ENCODE peak calls at places on chromosomes 11 and 22, in seven cellular contexts. O, L, Z, U, T, F and C are unnamed samples.

GRCh38 chr11:78290293-78291176 is 101.8 kb downstream of the USP35 start:
- DNase-seq in U (peak), O (no peak), T (peak), F (peak), L (no peak), Z (no peak), C (peak)

GRCh38 chr11:44788536-44789227 is 61.9 kb downstream of the TSPAN18 start:
- DNase-seq in L (no peak), U (no peak), Z (no peak), T (no peak), O (no peak), F (no peak), C (no peak)

GRCh38 chr11:115078461-115079438 is 400.4 kb downstream of the NXPE2 start:
- DNase-seq in T (no peak), F (no peak), U (no peak), O (no peak), L (no peak), Z (no peak), C (no peak)

GRCh38 chr22:46833228-46833627 is 70.8 kb downstream of the TBC1D22A start:
- DNase-seq in O (peak), F (no peak), Z (peak), L (no peak), T (peak), U (no peak), C (no peak)

GRCh38 chr11:83971063-83971462 is 684.9 kb upstream of the CCDC90B start:
- DNase-seq in O (peak), L (peak), U (no peak), T (no peak), F (no peak), Z (no peak), C (no peak)

GRCh38 chr11:31958086-31958735 is 132.7 kb upstream of the RCN1 start:
- DNase-seq in T (peak), L (peak), U (peak), Z (peak), O (peak), F (peak), C (peak)

GRCh38 chr11:116457336-116458007 is 315.3 kb downstream of the BUD13 start:
- DNase-seq in T (no peak), O (no peak), L (no peak), F (no peak), Z (no peak), U (no peak), C (no peak)

GRCh38 chr11:71197096-71197495 is 55.3 kb downstream of the SHANK2 start:
- DNase-seq in U (no peak), T (no peak), Z (no peak), F (no peak), L (no peak), O (no peak), C (no peak)

GRCh38 chr22:43378011-43378704 is 33.7 kb upstream of the MPPED1 start:
- DNase-seq in L (peak), F (no peak), T (no peak), O (no peak), U (no peak), Z (no peak), C (peak)

GRCh38 chr11:86138958-86139357 is 70.1 kb upstream of the PICALM start:
- DNase-seq in F (no peak), O (no peak), L (peak), T (no peak), Z (no peak), U (no peak), C (peak)

GRCh38 chr11:60318726-60319125 is 8.3 kb upstream of the MS4A6E start:
- DNase-seq in T (no peak), U (no peak), L (no peak), F (no peak), O (no peak), Z (no peak), C (no peak)

GRCh38 chr11:44456544-44457270 is 108.8 kb upstream of the CD82 start:
- DNase-seq in L (no peak), Z (peak), O (peak), F (no peak), T (peak), U (no peak), C (no peak)

GRCh38 chr11:76668362-76669155 is 2.0 kb downstream of the LRRC32 start:
- DNase-seq in L (no peak), T (no peak), F (no peak), Z (no peak), U (no peak), O (no peak), C (no peak)

GRCh38 chr22:27405672-27406388 is 395.7 kb downstream of the MN1 start:
- DNase-seq in U (no peak), O (peak), Z (peak), T (peak), F (peak), L (no peak), C (peak)

GRCh38 chr11:58575377-58576020 is at the start of gene LPXN:
- DNase-seq in F (no peak), O (no peak), Z (no peak), L (no peak), U (no peak), T (no peak), C (peak)

GRCh38 chr22:45192701-45193187 is 29.0 kb downstream of the NUP50 start:
- DNase-seq in U (no peak), T (no peak), L (no peak), O (peak), Z (no peak), F (peak), C (no peak)

GRCh38 chr11:6647282-6647679 is 8.3 kb downstream of the DCHS1 start:
- DNase-seq in U (no peak), Z (no peak), F (no peak), O (peak), L (no peak), T (no peak), C (no peak)

GRCh38 chr11:119673389-119674336 is 55.3 kb downstream of the NECTIN1 start:
- DNase-seq in O (no peak), U (no peak), L (peak), F (no peak), T (no peak), Z (no peak), C (peak)

GRCh38 chr11:94544832-94545640 is 1.3 kb downstream of the FUT4 start:
- DNase-seq in Z (no peak), L (no peak), T (no peak), F (peak), U (no peak), O (peak), C (peak)

GRCh38 chr11:9459573-9460321 is 1.1 kb upstream of the ZNF143 start:
- DNase-seq in O (peak), L (no peak), T (peak), F (no peak), U (no peak), Z (peak), C (peak)
- TF ChIP-seq REST in O (no peak), L (no peak), T (no peak), F (no peak), U (no peak), Z (no peak), C (no peak)

GRCh38 chr22:50703726-50704509 is 31.3 kb downstream of the SHANK3 start:
- DNase-seq in Z (no peak), U (no peak), L (no peak), F (no peak), T (no peak), O (no peak), C (no peak)

GRCh38 chr22:50701076-50701419 is 28.4 kb downstream of the SHANK3 start:
- DNase-seq in U (no peak), Z (no peak), F (no peak), O (no peak), L (no peak), T (no peak), C (no peak)

GRCh38 chr22:50701428-50702154 is 29.0 kb downstream of the SHANK3 start:
- DNase-seq in Z (no peak), O (no peak), U (no peak), T (no peak), F (no peak), L (no peak), C (no peak)

GRCh38 chr22:50702821-50703725 is 30.4 kb downstream of the SHANK3 start:
- DNase-seq in O (no peak), Z (no peak), U (no peak), L (no peak), T (no peak), F (peak), C (no peak)

GRCh38 chr22:50702261-50702671 is 29.6 kb downstream of the SHANK3 start:
- DNase-seq in U (no peak), F (no peak), L (no peak), T (no peak), O (no peak), Z (no peak), C (no peak)
- TF ChIP-seq REST in U (no peak), F (no peak), L (no peak), T (no peak), O (no peak), Z (no peak), C (no peak)

DNA sequence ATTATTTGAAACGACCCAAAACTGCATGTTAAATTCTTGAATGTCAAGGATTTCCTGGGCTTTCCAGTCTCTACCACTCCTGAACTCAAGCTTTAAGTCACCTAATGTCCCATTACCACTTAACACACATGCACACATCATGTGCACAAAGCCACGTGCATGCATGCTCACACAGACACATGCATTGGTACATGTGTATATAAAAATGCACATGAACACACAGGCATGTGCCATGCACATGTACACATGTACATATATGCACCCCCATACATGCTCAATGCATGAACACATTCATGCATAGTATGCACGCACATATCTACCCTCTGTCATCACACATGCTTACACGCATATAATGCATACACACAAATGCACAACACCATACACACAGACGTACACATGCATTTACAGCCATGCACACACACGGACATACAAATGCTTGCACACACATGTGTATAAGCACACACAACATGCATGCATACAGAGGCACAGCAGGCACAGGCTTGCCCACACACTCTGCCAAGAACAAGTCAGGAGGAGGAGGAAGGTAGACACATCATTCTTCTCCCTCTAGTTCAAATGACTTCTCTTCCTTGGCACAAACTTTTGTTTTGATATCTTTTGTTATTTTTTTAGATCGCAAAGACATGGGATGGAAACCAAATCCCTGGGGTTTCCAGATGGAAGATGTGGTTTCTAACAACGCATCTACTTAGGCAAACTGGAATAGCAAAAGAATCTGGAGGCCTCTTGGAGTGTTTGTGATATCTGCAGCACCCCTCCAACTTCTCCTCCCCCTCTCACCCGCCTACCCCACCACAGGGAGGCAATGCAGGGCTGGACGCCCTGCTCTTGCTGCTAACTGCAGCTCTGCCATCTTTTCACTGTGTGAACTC is 24.6 kb downstream of the RASD2 start:
- DNase-seq in U (no peak), Z (no peak), F (no peak), O (no peak), L (no peak), T (no peak), C (no peak)
- TF ChIP-seq REST in U (no peak), Z (no peak), F (no peak), O (no peak), L (no peak), T (no peak), C (no peak)

GRCh38 chr11:69613594-69613993 is 27.4 kb upstream of the CCND1 start:
- DNase-seq in U (no peak), L (no peak), Z (no peak), F (no peak), T (no peak), O (no peak), C (no peak)
- TF ChIP-seq REST in U (no peak), L (no peak), Z (no peak), F (no peak), T (no peak), O (no peak), C (no peak)

DNA sequence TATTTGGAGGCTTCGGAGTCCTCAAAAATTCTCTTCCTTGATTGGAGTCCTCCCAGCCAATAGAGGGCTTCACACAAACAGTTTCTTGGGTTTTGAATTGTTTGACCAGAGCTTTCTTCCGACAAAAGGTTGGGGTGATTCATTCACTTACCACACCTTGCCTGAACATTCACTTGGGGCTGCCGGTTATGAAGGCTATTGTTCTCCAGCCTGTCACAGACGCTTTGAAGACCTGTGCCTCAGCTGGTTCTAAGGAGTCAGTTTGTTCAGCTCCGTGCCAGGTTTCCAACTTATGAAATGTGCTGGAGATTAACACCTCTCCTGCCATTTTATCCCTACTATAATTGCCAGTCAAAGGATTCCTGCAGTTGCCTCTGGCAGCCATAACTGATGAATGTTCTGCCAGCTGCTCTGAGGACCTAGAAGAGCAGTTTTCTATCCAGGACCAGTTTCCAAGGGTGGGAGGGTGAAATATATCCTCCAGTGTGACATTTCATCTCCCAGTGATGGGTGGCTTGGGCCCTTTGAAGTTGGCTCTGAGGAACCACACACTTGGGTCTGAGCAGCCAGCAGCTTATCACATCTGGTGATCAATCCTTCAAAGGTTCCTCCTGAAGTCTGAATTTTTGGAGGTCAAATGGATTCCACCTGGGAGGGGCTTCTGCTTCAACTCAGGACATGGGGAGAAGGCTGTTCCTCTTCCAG is 31.4 kb downstream of the LIMK2 start:
- DNase-seq in Z (peak), U (no peak), O (no peak), L (no peak), T (peak), F (no peak), C (no peak)
- TF ChIP-seq REST in Z (no peak), U (no peak), O (no peak), L (no peak), T (no peak), F (no peak), C (no peak)

DNA sequence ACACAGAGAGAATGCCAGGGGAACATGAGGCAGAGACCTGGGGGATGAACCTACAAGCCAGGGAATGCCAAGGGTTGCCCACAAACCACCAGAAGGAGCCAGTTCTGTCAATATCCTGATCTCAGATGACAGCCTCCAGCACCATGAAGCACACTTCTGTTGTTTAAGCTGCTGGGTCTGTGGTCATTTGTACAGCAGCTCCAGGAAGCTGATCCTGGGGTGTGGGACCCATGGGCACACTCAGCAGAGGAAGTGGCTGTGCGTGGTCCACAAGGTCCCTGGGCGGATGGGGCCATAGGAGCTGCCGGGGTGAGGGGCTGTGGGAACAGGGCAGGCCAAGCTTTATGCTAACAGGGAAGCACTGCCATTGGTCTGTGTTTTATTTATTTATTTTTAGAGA is 12.1 kb downstream of the PPM1F start:
- DNase-seq in Z (no peak), L (no peak), O (no peak), T (no peak), U (no peak), F (no peak), C (peak)
- TF ChIP-seq REST in Z (no peak), L (no peak), O (no peak), T (no peak), U (no peak), F (no peak), C (no peak)

GRCh38 chr11:46216765-46217089 is 60.7 kb upstream of the CREB3L1 start:
- DNase-seq in L (no peak), U (no peak), O (no peak), Z (no peak), T (no peak), F (no peak), C (no peak)

GRCh38 chr11:46216040-46216764 is 61.3 kb upstream of the CREB3L1 start:
- DNase-seq in Z (no peak), O (no peak), F (no peak), U (no peak), T (no peak), L (no peak), C (no peak)

GRCh38 chr11:46210856-46211255 is 66.6 kb upstream of the CREB3L1 start:
- DNase-seq in T (no peak), F (no peak), L (no peak), O (no peak), U (no peak), Z (no peak), C (no peak)

GRCh38 chr11:46212720-46213119 is 64.7 kb upstream of the CREB3L1 start:
- DNase-seq in L (no peak), T (no peak), O (no peak), Z (no peak), F (no peak), U (no peak), C (no peak)

DNA sequence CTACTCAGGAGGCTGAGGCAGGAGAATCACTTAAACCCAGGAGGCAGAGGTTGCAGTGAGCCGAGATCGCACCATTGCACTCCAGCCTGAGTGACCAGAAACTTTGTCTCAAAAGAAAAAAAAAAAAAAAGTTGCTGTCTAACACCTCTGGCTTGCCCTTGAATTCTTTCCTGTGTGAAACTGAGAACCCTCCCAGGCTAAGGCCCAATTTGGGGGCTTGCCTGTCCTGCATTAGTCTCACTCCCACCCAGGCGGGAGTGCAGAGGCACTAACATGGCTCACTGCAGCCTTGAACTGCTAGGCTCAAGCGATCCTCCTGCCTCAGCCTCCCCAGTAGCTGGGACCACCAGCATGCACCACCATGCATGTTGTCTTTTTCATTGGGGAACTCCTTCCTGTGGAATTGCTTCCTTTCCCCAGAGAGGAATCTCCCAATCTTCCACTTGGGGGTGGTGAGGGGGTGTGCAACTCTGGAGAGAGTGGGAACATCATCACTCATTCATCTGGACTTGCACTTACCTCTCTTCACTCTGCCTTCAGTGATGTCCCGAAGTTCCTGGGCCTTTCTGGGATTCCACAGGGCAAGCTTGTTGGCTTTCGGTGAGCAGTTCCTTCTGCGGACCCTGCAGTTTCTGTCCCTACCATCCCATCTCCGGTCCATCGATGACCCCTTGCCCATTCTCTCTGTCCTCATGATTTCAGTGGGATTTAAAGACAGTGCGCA is 62.1 kb upstream of the CREB3L1 start:
- DNase-seq in Z (no peak), L (no peak), O (no peak), T (no peak), F (no peak), U (no peak), C (no peak)
- TF ChIP-seq REST in Z (no peak), L (no peak), O (no peak), T (no peak), F (no peak), U (no peak), C (no peak)